ENCODE peak calls at places on chromosome 22, in eight cellular contexts. I, C, J, M, Y, N, E and X are unnamed samples.

GRCh38 chr22:29476116-29476515 is 3.9 kb upstream of the NEFH start:
- DNase-seq in Y (no peak), M (no peak), I (no peak), J (no peak), E (no peak), C (no peak), N (no peak), X (no peak)

GRCh38 chr22:29744902-29745301 is 21.9 kb downstream of the ZMAT5 start:
- DNase-seq in E (no peak), Y (no peak), N (peak; percentile 74), J (peak; percentile 84), M (no peak), I (peak; percentile 62), C (peak; percentile 58), X (peak; percentile 69)

GRCh38 chr22:30422481-30423295 is 2.9 kb upstream of the MTFP1 start:
- DNase-seq in C (peak; percentile 58), N (no peak), M (no peak), J (peak; percentile 83), Y (peak; percentile 47), I (no peak), E (peak; percentile 80), X (no peak)

GRCh38 chr22:37314315-37315046 is 32.2 kb downstream of the CYTH4 start:
- DNase-seq in I (no peak), J (no peak), N (no peak), Y (no peak), C (no peak), M (no peak), E (no peak), X (no peak)

GRCh38 chr22:24440270-24440717 is 12.9 kb downstream of the ADORA2A start:
- DNase-seq in Y (no peak), M (no peak), N (no peak), E (no peak), J (no peak), I (no peak), C (peak; percentile 28), X (no peak)

GRCh38 chr22:22704156-22704946 is 59.9 kb downstream of the GGTLC2 start:
- DNase-seq in E (no peak), N (no peak), M (no peak), Y (no peak), I (no peak), J (no peak), C (no peak), X (no peak)

GRCh38 chr22:23248583-23248982 is 68.3 kb downstream of the BCR start:
- DNase-seq in J (no peak), M (no peak), I (peak; percentile 93), Y (no peak), E (no peak), N (no peak), C (no peak), X (peak; percentile 5)

GRCh38 chr22:35868938-35869337 is 151.3 kb downstream of the APOL5 start:
- DNase-seq in J (no peak), I (no peak), N (no peak), C (no peak), Y (no peak), M (no peak), E (no peak), X (no peak)

GRCh38 chr22:49871482-49871881 is 17.8 kb downstream of the ZBED4 start:
- DNase-seq in I (no peak), J (no peak), Y (no peak), M (no peak), N (no peak), E (no peak), C (no peak), X (no peak)

GRCh38 chr22:19047993-19048392 is 74.2 kb downstream of the DGCR2 start:
- DNase-seq in C (no peak), E (peak; percentile 11), I (no peak), Y (no peak), J (no peak), N (no peak), M (no peak), X (no peak)

GRCh38 chr22:21009638-21010425 is 5.1 kb upstream of the P2RX6 start:
- DNase-seq in M (peak; percentile 75), J (no peak), Y (peak; percentile 74), I (no peak), C (no peak), E (peak; percentile 65), N (no peak), X (no peak)

GRCh38 chr22:21038405-21038804 is 6.0 kb upstream of the SLC7A4 start:
- DNase-seq in J (no peak), C (no peak), E (no peak), M (no peak), Y (no peak), I (no peak), N (no peak), X (no peak)

GRCh38 chr22:46075764-46076531 is 74.4 kb upstream of the PPARA start:
- DNase-seq in C (peak; percentile 42), J (peak; percentile 18), E (peak; percentile 58), Y (no peak), N (no peak), M (no peak), I (no peak), X (no peak)

GRCh38 chr22:40218723-40219294 is 41.1 kb downstream of the TNRC6B start:
- DNase-seq in J (no peak), Y (no peak), I (no peak), M (no peak), N (no peak), C (no peak), E (no peak), X (no peak)

GRCh38 chr22:48943567-48944432 is 883.9 kb downstream of the BRD1 start:
- DNase-seq in J (no peak), E (peak; percentile 60), N (peak; percentile 21), M (peak; percentile 55), Y (peak; percentile 28), C (no peak), I (no peak), X (peak; percentile 56)

GRCh38 chr22:31036671-31037550 is 44.2 kb upstream of the SMTN start:
- DNase-seq in Y (no peak), E (no peak), M (no peak), I (no peak), J (peak; percentile 30), C (no peak), N (no peak), X (no peak)

GRCh38 chr22:42074846-42075245 is 798 bp downstream of the PHETA2 start:
- DNase-seq in I (no peak), C (peak; percentile 19), E (no peak), J (no peak), M (no peak), N (no peak), Y (no peak), X (no peak)

GRCh38 chr22:36775589-36775965 is 342 bp downstream of the IFT27 start:
- DNase-seq in Y (peak; percentile 40), N (peak; percentile 25), E (no peak), C (peak; percentile 55), I (no peak), J (peak; percentile 33), M (peak; percentile 53), X (peak; percentile 3)

GRCh38 chr22:49400866-49401598 is 426.6 kb downstream of the BRD1 start:
- DNase-seq in C (no peak), J (no peak), I (no peak), Y (no peak), E (no peak), N (no peak), M (no peak), X (no peak)

GRCh38 chr22:37739000-37739399 is 42.2 kb downstream of the TRIOBP start:
- DNase-seq in C (peak; percentile 92), E (peak; percentile 74), M (no peak), N (no peak), I (no peak), Y (no peak), J (peak; percentile 88), X (no peak)

GRCh38 chr22:45785458-45785857 is 113.8 kb downstream of the ATXN10 start:
- DNase-seq in N (no peak), M (no peak), J (no peak), C (no peak), Y (no peak), E (no peak), I (no peak), X (no peak)

GRCh38 chr22:42662114-42663021 is 13.2 kb upstream of the CYB5R3 start:
- DNase-seq in M (peak; percentile 95), E (peak; percentile 89), N (peak; percentile 79), Y (peak; percentile 92), J (peak; percentile 89), C (peak; percentile 91), I (no peak), X (peak; percentile 34)

GRCh38 chr22:28710112-28710888 is 30.7 kb upstream of the TTC28 start:
- DNase-seq in J (no peak), I (peak; percentile 22), E (no peak), M (no peak), C (no peak), Y (no peak), N (no peak), X (no peak)